ENCODE peak calls at places on chromosome 9, in eight cellular contexts. Q is transverse colon; P is gastrocnemius medialis; K is IMR-90; S is A549; Y is CD4-positive, CD25-positive, alpha-beta regulatory T cell; A is ovary; L is SK-N-SH. N is an unnamed sample.
A peak's percentile ranks its signal among the peaks of the same experiment; 100 is the strongest.

GRCh38 chr9:134403682-134404301 is 77.5 kb downstream of the RXRA start:
- DNase-seq in Q (peak; percentile 66), P (peak; percentile 65), K (peak; percentile 87), S (no peak), Y (no peak), A (peak; percentile 79), L (no peak), N (peak; percentile 82)

GRCh38 chr9:2662496-2662895 is 40.9 kb downstream of the VLDLR start:
- DNase-seq in Q (no peak), P (no peak), K (no peak), S (peak; percentile 13), Y (no peak), A (no peak), L (peak; percentile 13), N (no peak)

GRCh38 chr9:4020747-4021296 is 279.0 kb downstream of the GLIS3 start:
- DNase-seq in Q (no peak), P (no peak), K (peak; percentile 3), S (no peak), Y (no peak), A (no peak), L (no peak), N (no peak)

GRCh38 chr9:12415361-12415760 is 277.8 kb upstream of the TYRP1 start:
- DNase-seq in Q (no peak), P (no peak), K (no peak), S (no peak), Y (no peak), A (no peak), L (no peak), N (no peak)

GRCh38 chr9:128201441-128202369 is 1.5 kb upstream of the DNM1 start:
- DNase-seq in Q (no peak), P (no peak), K (peak; percentile 71), S (no peak), Y (no peak), A (no peak), L (no peak), N (no peak)

GRCh38 chr9:133429216-133429613 is 7.0 kb downstream of the ADAMTS13 start:
- DNase-seq in Q (no peak), P (no peak), K (no peak), S (no peak), Y (no peak), A (no peak), L (no peak), N (no peak)

GRCh38 chr9:121173501-121173900 is 28.2 kb downstream of the RAB14 start:
- DNase-seq in Q (no peak), P (no peak), K (peak; percentile 13), S (no peak), Y (no peak), A (no peak), L (no peak), N (peak; percentile 26)

GRCh38 chr9:17520264-17521058 is 58.4 kb upstream of the SH3GL2 start:
- DNase-seq in Q (no peak), P (no peak), K (no peak), S (no peak), Y (no peak), A (no peak), L (no peak), N (no peak)

GRCh38 chr9:69157751-69158466 is 16.2 kb upstream of the TJP2 start:
- DNase-seq in Q (no peak), P (no peak), K (peak; percentile 84), S (no peak), Y (no peak), A (no peak), L (no peak), N (peak; percentile 52)

GRCh38 chr9:122138560-122139268 is 20.9 kb downstream of the NDUFA8 start:
- DNase-seq in Q (no peak), P (no peak), K (peak; percentile 9), S (no peak), Y (no peak), A (no peak), L (no peak), N (no peak)

GRCh38 chr9:78026947-78027346 is 4.7 kb downstream of the GNAQ start:
- DNase-seq in Q (no peak), P (no peak), K (peak; percentile 63), S (no peak), Y (no peak), A (no peak), L (no peak), N (no peak)

GRCh38 chr9:34457266-34458012 is 931 bp downstream of the FAM219A start:
- DNase-seq in Q (peak; percentile 56), P (peak; percentile 60), K (peak; percentile 77), S (peak; percentile 62), Y (peak; percentile 14), A (peak; percentile 80), L (peak; percentile 81), N (peak; percentile 58)

GRCh38 chr9:88303785-88304495 is 84.3 kb upstream of the SPIN1 start:
- DNase-seq in Q (no peak), P (no peak), K (peak; percentile 58), S (no peak), Y (no peak), A (no peak), L (no peak), N (no peak)

GRCh38 chr9:90458485-90458884 is 184.1 kb downstream of the DIRAS2 start:
- DNase-seq in Q (peak; percentile 80), P (no peak), K (no peak), S (peak; percentile 60), Y (no peak), A (no peak), L (peak; percentile 51), N (no peak)

GRCh38 chr9:129392093-129392541 is 214.1 kb upstream of the IER5L start:
- DNase-seq in Q (no peak), P (no peak), K (no peak), S (no peak), Y (no peak), A (no peak), L (peak; percentile 33), N (no peak)

GRCh38 chr9:38024036-38024681 is 44.9 kb downstream of the SHB start:
- DNase-seq in Q (peak; percentile 43), P (no peak), K (peak; percentile 94), S (peak; percentile 42), Y (no peak), A (no peak), L (no peak), N (no peak)

GRCh38 chr9:32454280-32454679 is 69.8 kb downstream of the ACO1 start:
- DNase-seq in Q (no peak), P (no peak), K (no peak), S (no peak), Y (no peak), A (no peak), L (no peak), N (no peak)

GRCh38 chr9:32456564-32456963 is 69.4 kb downstream of the RIGI start:
- DNase-seq in Q (no peak), P (no peak), K (no peak), S (no peak), Y (no peak), A (no peak), L (no peak), N (no peak)

GRCh38 chr9:32449969-32450368 is 65.5 kb downstream of the ACO1 start:
- DNase-seq in Q (no peak), P (no peak), K (no peak), S (no peak), Y (no peak), A (no peak), L (no peak), N (no peak)

GRCh38 chr9:32455738-32456137 is 70.3 kb downstream of the RIGI start:
- DNase-seq in Q (no peak), P (no peak), K (peak; percentile 6), S (no peak), Y (no peak), A (peak; percentile 48), L (no peak), N (no peak)
- H3K27ac ChIP-seq in Q (no peak overlapping the region), P (no peak overlapping the region), K (no peak overlapping the region), S (no peak overlapping the region), Y (no peak overlapping the region), A (no peak overlapping the region), L (no peak overlapping the region), N (no peak overlapping the region)

GRCh38 chr9:98550206-98550820 is 158.4 kb downstream of the GABBR2 start:
- DNase-seq in Q (no peak), P (no peak), K (peak; percentile 82), S (no peak), Y (no peak), A (no peak), L (no peak), N (no peak)

GRCh38 chr9:98549401-98549800 is 159.3 kb downstream of the GABBR2 start:
- DNase-seq in Q (no peak), P (no peak), K (no peak), S (no peak), Y (no peak), A (no peak), L (no peak), N (no peak)

GRCh38 chr9:98551511-98552286 is 157.0 kb downstream of the GABBR2 start:
- DNase-seq in Q (no peak), P (no peak), K (peak; percentile 97), S (no peak), Y (no peak), A (no peak), L (no peak), N (no peak)

GRCh38 chr9:98554752-98555151 is 154.0 kb downstream of the GABBR2 start:
- DNase-seq in Q (no peak), P (no peak), K (no peak), S (no peak), Y (no peak), A (no peak), L (no peak), N (no peak)

DNA sequence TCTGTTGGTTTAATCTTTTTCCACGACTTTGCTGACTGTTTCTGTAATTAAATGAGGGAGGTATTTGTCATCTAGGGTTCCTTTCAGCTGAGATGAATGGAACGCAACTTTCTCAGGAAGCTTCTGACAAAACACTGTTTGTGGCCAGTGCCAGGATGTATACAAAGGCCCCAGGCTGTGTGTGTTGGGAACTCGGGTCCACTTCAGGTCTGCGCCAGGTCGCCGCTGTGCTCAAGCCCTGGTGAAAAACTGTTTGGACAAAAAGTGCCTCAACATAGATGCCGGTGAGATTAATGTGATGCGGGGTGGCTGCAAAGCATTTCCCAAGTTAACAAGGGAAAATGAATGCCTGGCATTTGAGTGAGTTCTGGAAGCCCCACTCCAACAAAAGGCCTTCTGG is 156.4 kb downstream of the GABBR2 start:
- DNase-seq in Q (no peak), P (no peak), K (peak; percentile 75), S (no peak), Y (no peak), A (no peak), L (no peak), N (no peak)
- H3K4me3 ChIP-seq in Q (no peak overlapping the region), P (no peak overlapping the region), K (no peak overlapping the region), S (no peak overlapping the region), Y (no peak overlapping the region), A (no peak overlapping the region), L (no peak overlapping the region), N (no peak overlapping the region)

DNA sequence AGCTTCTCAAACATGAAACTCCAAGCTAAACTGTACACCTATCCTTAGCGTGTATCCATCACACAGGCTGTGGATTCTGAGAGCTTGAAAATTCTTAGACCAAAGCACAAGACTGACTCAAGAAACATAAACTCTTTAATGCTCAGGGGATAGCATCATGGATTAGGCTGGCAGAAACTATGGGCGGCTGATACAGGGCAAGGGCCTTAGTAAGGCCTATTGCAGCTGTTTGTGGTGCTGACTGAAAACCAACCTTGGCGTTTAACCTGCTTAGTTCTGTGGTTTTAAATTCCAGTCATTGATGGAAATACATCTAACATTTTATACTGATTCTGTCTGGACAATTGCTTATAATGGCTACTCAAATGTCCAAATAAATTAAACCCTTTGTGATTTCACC is 183.7 kb downstream of the TLR4 start:
- DNase-seq in Q (no peak), P (no peak), K (no peak), S (no peak), Y (no peak), A (no peak), L (no peak), N (no peak)
- H3K27ac ChIP-seq in Q (no peak overlapping the region), P (no peak overlapping the region), K (no peak overlapping the region), S (no peak overlapping the region), Y (no peak overlapping the region), A (no peak overlapping the region), L (no peak overlapping the region), N (no peak overlapping the region)

GRCh38 chr9:136995370-136995769 is 998 bp downstream of the CLIC3 start:
- DNase-seq in Q (no peak), P (no peak), K (no peak), S (no peak), Y (no peak), A (no peak), L (no peak), N (no peak)
- H3K4me3 ChIP-seq in Q (no peak overlapping the region), P (no peak overlapping the region), K (no peak overlapping the region), S (no peak overlapping the region), Y (no peak overlapping the region), A (no peak overlapping the region), L (no peak overlapping the region), N (no peak overlapping the region)